ENCODE peak calls at places on chromosome 18, in nine cellular contexts. One of them, this sample, is unnamed.

GRCh38 chr18:74499633-74500032 is 3.5 kb downstream of the CNDP2 start:
- DNase-seq in GM20000: peak
- DNase-seq in nucleus accumbens: no peak
- DNase-seq in activated T-helper 1 cell treated with anti-CD3 and anti-CD28 coated beads, Interleukin-12 subunit alpha, Interleukin-12 subunit beta, Interleukin-2, Interleukin-4 antibody, amounts not matched to agents 30 ng/mL and 10 ng/mL and 1 ng/mL, durations not matched to agents 14 hours and 24 hours and 36 hours: peak
- DNase-seq in EL: peak
- DNase-seq in fibroblast of mammary gland: peak
- DNase-seq in HFFc6: no peak
- DNase-seq in mucosa of descending colon: peak
- DNase-seq in HEK293T: no peak
- DNase-seq in this sample: no peak

GRCh38 chr18:76488190-76488589 is 6.9 kb downstream of the ZNF516 start:
- DNase-seq in GM20000: no peak
- DNase-seq in nucleus accumbens: peak
- DNase-seq in activated T-helper 1 cell treated with anti-CD3 and anti-CD28 coated beads, Interleukin-12 subunit alpha, Interleukin-12 subunit beta, Interleukin-2, Interleukin-4 antibody, amounts not matched to agents 30 ng/mL and 10 ng/mL and 1 ng/mL, durations not matched to agents 14 hours and 24 hours and 36 hours: no peak
- DNase-seq in EL: peak
- DNase-seq in fibroblast of mammary gland: peak
- DNase-seq in HFFc6: peak
- DNase-seq in mucosa of descending colon: no peak
- DNase-seq in HEK293T: no peak
- DNase-seq in this sample: no peak

GRCh38 chr18:46097378-46097852 is 681 bp downstream of the ATP5F1A start:
- DNase-seq in GM20000: peak
- DNase-seq in nucleus accumbens: no peak
- DNase-seq in activated T-helper 1 cell treated with anti-CD3 and anti-CD28 coated beads, Interleukin-12 subunit alpha, Interleukin-12 subunit beta, Interleukin-2, Interleukin-4 antibody, amounts not matched to agents 30 ng/mL and 10 ng/mL and 1 ng/mL, durations not matched to agents 14 hours and 24 hours and 36 hours: no peak
- DNase-seq in EL: peak
- DNase-seq in fibroblast of mammary gland: no peak
- DNase-seq in HFFc6: no peak
- DNase-seq in mucosa of descending colon: no peak
- DNase-seq in HEK293T: no peak
- DNase-seq in this sample: no peak

GRCh38 chr18:12060182-12060870 is 33.3 kb upstream of the ANKRD62 start:
- DNase-seq in GM20000: no peak
- DNase-seq in nucleus accumbens: no peak
- DNase-seq in activated T-helper 1 cell treated with anti-CD3 and anti-CD28 coated beads, Interleukin-12 subunit alpha, Interleukin-12 subunit beta, Interleukin-2, Interleukin-4 antibody, amounts not matched to agents 30 ng/mL and 10 ng/mL and 1 ng/mL, durations not matched to agents 14 hours and 24 hours and 36 hours: no peak
- DNase-seq in EL: no peak
- DNase-seq in fibroblast of mammary gland: no peak
- DNase-seq in HFFc6: no peak
- DNase-seq in mucosa of descending colon: no peak
- DNase-seq in HEK293T: no peak
- DNase-seq in this sample: no peak

GRCh38 chr18:56402872-56403516 is 235.4 kb downstream of the TXNL1 start:
- DNase-seq in GM20000: no peak
- DNase-seq in nucleus accumbens: no peak
- DNase-seq in activated T-helper 1 cell treated with anti-CD3 and anti-CD28 coated beads, Interleukin-12 subunit alpha, Interleukin-12 subunit beta, Interleukin-2, Interleukin-4 antibody, amounts not matched to agents 30 ng/mL and 10 ng/mL and 1 ng/mL, durations not matched to agents 14 hours and 24 hours and 36 hours: no peak
- DNase-seq in EL: peak
- DNase-seq in fibroblast of mammary gland: peak
- DNase-seq in HFFc6: peak
- DNase-seq in mucosa of descending colon: no peak
- DNase-seq in HEK293T: no peak
- DNase-seq in this sample: no peak

GRCh38 chr18:63082661-63083531 is 236.7 kb downstream of the BCL2 start:
- DNase-seq in GM20000: no peak
- DNase-seq in nucleus accumbens: no peak
- DNase-seq in activated T-helper 1 cell treated with anti-CD3 and anti-CD28 coated beads, Interleukin-12 subunit alpha, Interleukin-12 subunit beta, Interleukin-2, Interleukin-4 antibody, amounts not matched to agents 30 ng/mL and 10 ng/mL and 1 ng/mL, durations not matched to agents 14 hours and 24 hours and 36 hours: no peak
- DNase-seq in EL: no peak
- DNase-seq in fibroblast of mammary gland: peak
- DNase-seq in HFFc6: no peak
- DNase-seq in mucosa of descending colon: no peak
- DNase-seq in HEK293T: no peak
- DNase-seq in this sample: no peak

GRCh38 chr18:23967321-23968089 is 47.0 kb upstream of the TTC39C start:
- DNase-seq in GM20000: no peak
- DNase-seq in nucleus accumbens: no peak
- DNase-seq in activated T-helper 1 cell treated with anti-CD3 and anti-CD28 coated beads, Interleukin-12 subunit alpha, Interleukin-12 subunit beta, Interleukin-2, Interleukin-4 antibody, amounts not matched to agents 30 ng/mL and 10 ng/mL and 1 ng/mL, durations not matched to agents 14 hours and 24 hours and 36 hours: no peak
- DNase-seq in EL: no peak
- DNase-seq in fibroblast of mammary gland: no peak
- DNase-seq in HFFc6: no peak
- DNase-seq in mucosa of descending colon: peak
- DNase-seq in HEK293T: no peak
- DNase-seq in this sample: no peak

GRCh38 chr18:78670778-78671405 is 308.7 kb upstream of the SALL3 start:
- DNase-seq in GM20000: no peak
- DNase-seq in nucleus accumbens: no peak
- DNase-seq in activated T-helper 1 cell treated with anti-CD3 and anti-CD28 coated beads, Interleukin-12 subunit alpha, Interleukin-12 subunit beta, Interleukin-2, Interleukin-4 antibody, amounts not matched to agents 30 ng/mL and 10 ng/mL and 1 ng/mL, durations not matched to agents 14 hours and 24 hours and 36 hours: no peak
- DNase-seq in EL: no peak
- DNase-seq in fibroblast of mammary gland: no peak
- DNase-seq in HFFc6: no peak
- DNase-seq in mucosa of descending colon: no peak
- DNase-seq in HEK293T: no peak
- DNase-seq in this sample: no peak

GRCh38 chr18:50194623-50195532 is at the start of gene MYO5B:
- DNase-seq in GM20000: peak
- DNase-seq in nucleus accumbens: no peak
- DNase-seq in activated T-helper 1 cell treated with anti-CD3 and anti-CD28 coated beads, Interleukin-12 subunit alpha, Interleukin-12 subunit beta, Interleukin-2, Interleukin-4 antibody, amounts not matched to agents 30 ng/mL and 10 ng/mL and 1 ng/mL, durations not matched to agents 14 hours and 24 hours and 36 hours: peak
- DNase-seq in EL: no peak
- DNase-seq in fibroblast of mammary gland: no peak
- DNase-seq in HFFc6: no peak
- DNase-seq in mucosa of descending colon: peak
- DNase-seq in HEK293T: peak
- DNase-seq in this sample: peak

GRCh38 chr18:35949903-35950627 is 22.4 kb upstream of the RMP24 start:
- DNase-seq in GM20000: peak
- DNase-seq in nucleus accumbens: no peak
- DNase-seq in activated T-helper 1 cell treated with anti-CD3 and anti-CD28 coated beads, Interleukin-12 subunit alpha, Interleukin-12 subunit beta, Interleukin-2, Interleukin-4 antibody, amounts not matched to agents 30 ng/mL and 10 ng/mL and 1 ng/mL, durations not matched to agents 14 hours and 24 hours and 36 hours: peak
- DNase-seq in EL: peak
- DNase-seq in fibroblast of mammary gland: peak
- DNase-seq in HFFc6: peak
- DNase-seq in mucosa of descending colon: peak
- DNase-seq in HEK293T: peak
- DNase-seq in this sample: peak

GRCh38 chr18:37253424-37254255 is 312.0 kb downstream of the CELF4 start:
- DNase-seq in GM20000: peak
- DNase-seq in nucleus accumbens: no peak
- DNase-seq in activated T-helper 1 cell treated with anti-CD3 and anti-CD28 coated beads, Interleukin-12 subunit alpha, Interleukin-12 subunit beta, Interleukin-2, Interleukin-4 antibody, amounts not matched to agents 30 ng/mL and 10 ng/mL and 1 ng/mL, durations not matched to agents 14 hours and 24 hours and 36 hours: no peak
- DNase-seq in EL: peak
- DNase-seq in fibroblast of mammary gland: no peak
- DNase-seq in HFFc6: no peak
- DNase-seq in mucosa of descending colon: peak
- DNase-seq in HEK293T: peak
- DNase-seq in this sample: peak

GRCh38 chr18:9019135-9019534 is 83.4 kb upstream of the NDUFV2 start:
- DNase-seq in GM20000: no peak
- DNase-seq in nucleus accumbens: no peak
- DNase-seq in activated T-helper 1 cell treated with anti-CD3 and anti-CD28 coated beads, Interleukin-12 subunit alpha, Interleukin-12 subunit beta, Interleukin-2, Interleukin-4 antibody, amounts not matched to agents 30 ng/mL and 10 ng/mL and 1 ng/mL, durations not matched to agents 14 hours and 24 hours and 36 hours: no peak
- DNase-seq in EL: no peak
- DNase-seq in fibroblast of mammary gland: no peak
- DNase-seq in HFFc6: no peak
- DNase-seq in mucosa of descending colon: no peak
- DNase-seq in HEK293T: no peak
- DNase-seq in this sample: no peak

GRCh38 chr18:78687736-78688135 is 291.9 kb upstream of the SALL3 start:
- DNase-seq in GM20000: no peak
- DNase-seq in nucleus accumbens: no peak
- DNase-seq in activated T-helper 1 cell treated with anti-CD3 and anti-CD28 coated beads, Interleukin-12 subunit alpha, Interleukin-12 subunit beta, Interleukin-2, Interleukin-4 antibody, amounts not matched to agents 30 ng/mL and 10 ng/mL and 1 ng/mL, durations not matched to agents 14 hours and 24 hours and 36 hours: no peak
- DNase-seq in EL: no peak
- DNase-seq in fibroblast of mammary gland: no peak
- DNase-seq in HFFc6: no peak
- DNase-seq in mucosa of descending colon: no peak
- DNase-seq in HEK293T: no peak
- DNase-seq in this sample: no peak

This sample was measured in nephron progenitor cell.